ENCODE peak calls at places on chromosome 2, in seven cellular contexts. N is GM23338, U is HCT116, J is OCI-LY7, M is HepG2, P is SK-N-SH, W is endothelial cell of umbilical vein. F is an unnamed sample.

GRCh38 chr2:164875334-164876205 is 33.9 kb upstream of the COBLL1 start:
- DNase-seq in N (no peak), P (no peak), J (no peak), U (no peak), M (peak; percentile 87), W (no peak), F (no peak)

GRCh38 chr2:180367831-180368230 is 360.7 kb upstream of the CWC22 start:
- DNase-seq in N (no peak), U (no peak), W (peak; percentile 6), J (no peak), P (no peak), M (no peak), F (peak; percentile 68)

GRCh38 chr2:36734304-36734703 is 37.8 kb downstream of the VIT start:
- DNase-seq in P (no peak), M (no peak), J (no peak), U (no peak), N (no peak), W (no peak), F (no peak)

GRCh38 chr2:100984892-100985307 is 17.2 kb upstream of the RPL31 start:
- DNase-seq in P (peak; percentile 82), W (peak; percentile 78), J (peak; percentile 77), N (peak; percentile 91), M (peak; percentile 81), U (peak; percentile 64), F (peak; percentile 57)

GRCh38 chr2:122105885-122106221 is 350.4 kb downstream of the TSN start:
- DNase-seq in M (no peak), J (no peak), W (no peak), U (no peak), N (no peak), P (no peak), F (no peak)

GRCh38 chr2:208065476-208065875 is 40.1 kb upstream of the PLEKHM3 start:
- DNase-seq in M (peak; percentile 12), J (no peak), N (no peak), W (no peak), P (no peak), U (no peak), F (no peak)

GRCh38 chr2:136932700-136933099 is 167.4 kb downstream of the THSD7B start:
- DNase-seq in M (peak; percentile 30), J (peak; percentile 13), W (peak; percentile 5), N (peak; percentile 77), U (no peak), P (peak; percentile 49), F (peak; percentile 13)

GRCh38 chr2:156145469-156145868 is 187.1 kb downstream of the NR4A2 start:
- DNase-seq in N (no peak), P (no peak), J (no peak), W (no peak), M (no peak), U (no peak), F (no peak)

GRCh38 chr2:28406276-28407096 is 13.8 kb downstream of the FOSL2 start:
- DNase-seq in M (no peak), U (no peak), J (no peak), N (no peak), W (peak; percentile 52), P (no peak), F (no peak)

GRCh38 chr2:69089244-69089643 is 76.3 kb downstream of the ANTXR1 start:
- DNase-seq in N (no peak), W (no peak), P (no peak), J (no peak), U (no peak), M (no peak), F (no peak)

GRCh38 chr2:218344755-218345417 is 11.8 kb upstream of the CATIP start:
- DNase-seq in W (no peak), M (no peak), N (no peak), U (no peak), P (no peak), J (no peak), F (no peak)

GRCh38 chr2:210476194-210477128 is at the start of gene LANCL1:
- DNase-seq in M (peak; percentile 91), J (peak; percentile 90), W (peak; percentile 89), P (peak; percentile 93), U (peak; percentile 80), N (peak; percentile 97), F (peak; percentile 91)

GRCh38 chr2:9440058-9440727 is 16.7 kb downstream of the CPSF3 start:
- DNase-seq in P (no peak), U (no peak), N (no peak), W (no peak), J (no peak), M (no peak), F (no peak)

GRCh38 chr2:8976847-8977246 is 26.6 kb downstream of the MBOAT2 start:
- DNase-seq in J (no peak), N (no peak), W (no peak), U (no peak), P (no peak), M (no peak), F (no peak)

GRCh38 chr2:77284353-77284752 is 237.8 kb downstream of the LRRTM4 start:
- DNase-seq in P (no peak), M (no peak), W (no peak), J (no peak), N (no peak), U (no peak), F (no peak)

GRCh38 chr2:138029238-138029637 is 65.0 kb downstream of the HNMT start:
- DNase-seq in N (no peak), J (no peak), P (no peak), W (peak; percentile 8), M (no peak), U (no peak), F (no peak)

GRCh38 chr2:179483131-179483530 is 218.5 kb upstream of the SESTD1 start:
- DNase-seq in J (no peak), M (no peak), W (peak; percentile 71), U (no peak), P (no peak), N (no peak), F (no peak)

GRCh38 chr2:147511491-147511948 is 333.3 kb upstream of the ACVR2A start:
- DNase-seq in U (no peak), J (no peak), W (no peak), P (no peak), N (peak; percentile 3), M (no peak), F (no peak)

GRCh38 chr2:127469974-127470373 is 51.7 kb downstream of the PROC start:
- DNase-seq in J (no peak), P (no peak), N (no peak), U (no peak), M (no peak), W (no peak), F (no peak)

GRCh38 chr2:64873472-64873924 is 115.7 kb upstream of the SLC1A4 start:
- DNase-seq in U (peak; percentile 51), J (peak; percentile 75), W (peak; percentile 63), M (peak; percentile 53), N (peak; percentile 85), P (peak; percentile 87), F (peak; percentile 73)

GRCh38 chr2:186718895-186719294 is 25.0 kb downstream of the FAM171B start:
- DNase-seq in J (no peak), N (no peak), M (no peak), W (no peak), U (no peak), P (no peak), F (no peak)

GRCh38 chr2:8238521-8239230 is 443.2 kb upstream of the ID2 start:
- DNase-seq in U (no peak), W (no peak), N (no peak), M (no peak), J (no peak), P (no peak), F (no peak)

DNA sequence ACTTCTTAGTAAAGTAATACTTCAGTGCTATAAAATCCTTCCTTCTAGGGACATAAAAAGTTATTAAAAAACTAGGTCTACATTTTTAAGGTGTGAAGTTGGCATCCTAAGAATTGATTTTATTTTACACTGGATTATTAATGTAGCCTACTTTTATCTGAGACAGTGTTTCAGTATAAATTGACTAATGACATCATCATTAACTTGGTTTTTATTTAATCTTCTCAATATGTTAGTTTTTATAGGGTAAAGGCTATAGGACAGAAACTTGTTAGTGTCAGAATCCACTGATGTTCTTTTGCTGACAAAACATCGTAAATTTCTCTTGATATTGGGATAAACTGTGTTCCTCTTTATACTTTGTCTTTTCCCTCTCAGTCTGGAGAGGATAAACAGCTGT is 570.0 kb downstream of the EPHA4 start:
- DNase-seq in U (no peak), M (no peak), W (no peak), J (no peak), N (no peak), P (no peak), F (no peak)
- H3K4me2 ChIP-seq in U (no peak overlapping the region), M (no peak overlapping the region), W (no peak overlapping the region), J (no peak overlapping the region), N (no peak overlapping the region), P (no peak overlapping the region), F (no peak overlapping the region)

GRCh38 chr2:26086779-26087178 is 52.9 kb downstream of the RAB10 start:
- DNase-seq in N (no peak), W (no peak), U (no peak), J (no peak), M (no peak), P (no peak), F (no peak)
- H3K4me2 ChIP-seq in N (no peak overlapping the region), W (no peak overlapping the region), U (no peak overlapping the region), J (no peak overlapping the region), M (no peak overlapping the region), P (no peak overlapping the region), F (no peak overlapping the region)

DNA sequence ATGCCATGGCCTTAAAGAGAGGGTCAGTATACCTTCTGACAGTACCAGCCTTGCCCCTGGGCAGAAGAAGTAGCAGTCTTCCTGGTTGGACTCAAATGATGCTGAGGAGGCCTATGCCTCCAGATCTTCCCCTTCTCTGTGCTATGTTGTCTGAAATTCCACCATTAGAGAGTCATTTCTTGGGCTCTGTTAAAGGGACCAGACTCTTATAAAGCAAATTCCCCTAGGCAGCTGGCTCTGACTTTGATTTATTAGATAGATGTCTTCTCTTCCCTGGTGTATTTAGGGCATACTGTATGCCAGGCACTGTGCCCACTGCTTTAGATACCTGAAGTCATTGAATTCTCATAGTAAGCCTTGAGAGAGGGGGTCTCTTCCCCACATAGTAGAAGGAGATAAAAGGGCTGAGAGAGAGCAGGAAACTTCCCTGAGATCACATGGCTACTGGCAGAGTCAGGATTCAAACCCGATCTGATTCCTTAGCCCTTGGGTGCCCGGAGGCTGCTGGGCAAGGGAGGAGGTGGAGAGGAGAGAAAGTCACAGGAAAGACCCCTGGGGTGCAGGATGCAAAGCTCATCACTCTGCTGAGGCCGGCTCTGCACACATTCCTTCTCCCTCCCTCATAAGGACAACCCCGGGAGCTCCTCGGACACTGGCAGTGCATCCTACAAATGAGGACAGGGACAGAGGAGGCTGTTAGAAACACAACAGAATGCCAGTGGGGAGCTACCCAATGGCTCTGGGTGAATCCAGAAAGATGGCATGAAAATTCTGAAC is 23.0 kb downstream of the COPS9 start:
- DNase-seq in M (no peak), J (no peak), W (no peak), P (peak; percentile 8), U (no peak), N (peak; percentile 67), F (no peak)
- H3K4me2 ChIP-seq in M (no peak overlapping the region), J (no peak overlapping the region), W (no peak overlapping the region), P (no peak overlapping the region), U (no peak overlapping the region), N (peak overlapping the region; percentile 61), F (no peak overlapping the region)

DNA sequence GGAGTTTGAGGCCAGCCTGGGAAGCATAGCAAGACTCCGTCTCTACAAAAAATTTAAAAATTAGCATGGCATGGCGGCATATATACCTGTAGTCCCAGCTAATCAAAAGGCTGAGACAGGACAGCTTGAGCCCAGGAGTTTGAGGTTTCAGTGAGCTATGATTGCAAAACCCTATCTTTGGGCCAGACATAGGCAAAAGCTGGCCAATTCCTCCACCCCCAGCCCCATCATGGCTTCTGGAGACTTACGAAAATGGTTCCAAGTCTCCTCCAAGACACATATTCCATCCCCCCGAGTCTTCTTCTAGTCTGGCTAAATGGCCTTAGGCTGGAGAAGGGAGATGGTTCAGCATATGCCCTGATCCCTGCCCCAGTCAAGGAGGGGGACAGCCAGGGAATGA is 172.8 kb upstream of the HAAO start:
- DNase-seq in N (no peak), P (no peak), W (no peak), J (no peak), U (no peak), M (no peak), F (no peak)
- H3K4me2 ChIP-seq in N (no peak overlapping the region), P (peak overlapping the region; percentile 59), W (no peak overlapping the region), J (no peak overlapping the region), U (no peak overlapping the region), M (no peak overlapping the region), F (no peak overlapping the region)